ENCODE peak calls at places on chromosome 16, in five cellular contexts. Z, B, K, C and L are unnamed samples.

GRCh38 chr16:6483634-6484033 is 849.0 kb upstream of the RBFOX1 start:
- DNase-seq in Z (peak; percentile 86), B (no peak), K (no peak), C (no peak), L (peak; percentile 82)

GRCh38 chr16:2766430-2767139 is 10.5 kb downstream of the ELOB start:
- DNase-seq in Z (no peak), B (no peak), K (no peak), C (no peak), L (no peak)

GRCh38 chr16:8752706-8753105 is 44.7 kb downstream of the TMEM186 start:
- DNase-seq in Z (no peak), B (no peak), K (no peak), C (no peak), L (no peak)

GRCh38 chr16:14111713-14112538 is 40.8 kb downstream of the MRTFB start:
- DNase-seq in Z (no peak), B (no peak), K (peak; percentile 68), C (peak; percentile 79), L (no peak)

GRCh38 chr16:86016201-86016965 is 117.4 kb downstream of the IRF8 start:
- DNase-seq in Z (peak; percentile 82), B (peak; percentile 64), K (peak; percentile 37), C (peak; percentile 48), L (peak; percentile 72)

GRCh38 chr16:4746215-4746614 is 11.9 kb downstream of the DNAAF8 start:
- DNase-seq in Z (no peak), B (no peak), K (no peak), C (no peak), L (no peak)

GRCh38 chr16:74999208-74999682 is 421 bp downstream of the ZNRF1 start:
- DNase-seq in Z (peak; percentile 63), B (no peak), K (peak; percentile 46), C (peak; percentile 33), L (no peak)

GRCh38 chr16:26301516-26301915 is 609.8 kb downstream of the HS3ST4 start:
- DNase-seq in Z (no peak), B (no peak), K (no peak), C (no peak), L (no peak)

GRCh38 chr16:29835926-29836325 is 15.7 kb downstream of the MVP start:
- DNase-seq in Z (no peak), B (no peak), K (no peak), C (no peak), L (no peak)

GRCh38 chr16:56616608-56617211 is 8.3 kb downstream of the MT2A start:
- DNase-seq in Z (no peak), B (no peak), K (no peak), C (no peak), L (no peak)

GRCh38 chr16:19696312-19696711 is 21.7 kb downstream of the KNOP1 start:
- DNase-seq in Z (no peak), B (peak; percentile 82), K (peak; percentile 75), C (peak; percentile 93), L (no peak)

GRCh38 chr16:84117482-84117843 is 721 bp upstream of the MBTPS1 start:
- DNase-seq in Z (peak; percentile 74), B (peak; percentile 45), K (peak; percentile 21), C (no peak), L (peak; percentile 58)

GRCh38 chr16:86966781-86967180 is 350.4 kb downstream of the C16orf95 start:
- DNase-seq in Z (no peak), B (no peak), K (no peak), C (no peak), L (no peak)

GRCh38 chr16:74720579-74720978 is 19.9 kb upstream of the MLKL start:
- DNase-seq in Z (no peak), B (no peak), K (no peak), C (no peak), L (no peak)

GRCh38 chr16:10889880-10890279 is 12.9 kb downstream of the CIITA start:
- DNase-seq in Z (no peak), B (no peak), K (no peak), C (no peak), L (no peak)
- H3K4me1 ChIP-seq in Z (no peaks in the 10 kb centered on the region), B (no peaks in the 10 kb centered on the region), K (no peaks in the 10 kb centered on the region), C (no peaks in the 10 kb centered on the region), L (no peaks in the 10 kb centered on the region)

DNA sequence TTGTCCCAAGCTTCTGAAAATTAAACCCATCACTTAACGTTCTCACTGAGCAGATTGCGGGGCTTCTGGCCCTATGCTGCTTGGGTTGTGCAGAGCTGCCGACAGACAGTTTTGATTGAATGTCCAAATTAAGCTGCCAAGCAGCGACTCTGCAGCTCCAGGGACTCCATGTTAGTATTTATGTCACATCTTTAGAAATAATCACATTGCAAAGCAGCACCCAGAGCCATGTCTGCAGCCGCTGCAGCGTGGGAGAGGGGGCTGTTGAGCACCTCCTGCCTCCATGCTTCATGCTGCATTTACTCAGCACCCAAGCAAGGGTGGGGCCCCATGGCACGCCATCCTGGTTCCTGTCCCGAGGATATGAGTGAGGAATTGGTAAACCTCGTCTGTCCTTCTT is 178.1 kb upstream of the CACNG3 start:
- DNase-seq in Z (no peak), B (no peak), K (no peak), C (no peak), L (no peak)
- H3K27ac ChIP-seq in Z (peak overlapping the region; percentile 60), B (no peak overlapping the region), K (no peak overlapping the region), C (no peak overlapping the region), L (no peak overlapping the region)

GRCh38 chr16:88782454-88783390 is 2.3 kb downstream of the PIEZO1 start:
- DNase-seq in Z (no peak), B (no peak), K (no peak), C (no peak), L (no peak)
- H3K4me1 ChIP-seq in Z (peaks cover 11% of the 10 kb centered on the region), B (peaks cover 48% of the 10 kb centered on the region), K (peaks cover 41% of the 10 kb centered on the region), C (peaks cover 7% of the 10 kb centered on the region), L (peaks cover 10% of the 10 kb centered on the region)

GRCh38 chr16:30894540-30895368 is 877 bp upstream of the BCL7C start:
- DNase-seq in Z (no peak), B (no peak), K (no peak), C (no peak), L (no peak)
- H3K27ac ChIP-seq in Z (no peak overlapping the region), B (peak overlapping the region; percentile 79), K (peak overlapping the region; percentile 96), C (peak overlapping the region; percentile 81), L (no peak overlapping the region)

DNA sequence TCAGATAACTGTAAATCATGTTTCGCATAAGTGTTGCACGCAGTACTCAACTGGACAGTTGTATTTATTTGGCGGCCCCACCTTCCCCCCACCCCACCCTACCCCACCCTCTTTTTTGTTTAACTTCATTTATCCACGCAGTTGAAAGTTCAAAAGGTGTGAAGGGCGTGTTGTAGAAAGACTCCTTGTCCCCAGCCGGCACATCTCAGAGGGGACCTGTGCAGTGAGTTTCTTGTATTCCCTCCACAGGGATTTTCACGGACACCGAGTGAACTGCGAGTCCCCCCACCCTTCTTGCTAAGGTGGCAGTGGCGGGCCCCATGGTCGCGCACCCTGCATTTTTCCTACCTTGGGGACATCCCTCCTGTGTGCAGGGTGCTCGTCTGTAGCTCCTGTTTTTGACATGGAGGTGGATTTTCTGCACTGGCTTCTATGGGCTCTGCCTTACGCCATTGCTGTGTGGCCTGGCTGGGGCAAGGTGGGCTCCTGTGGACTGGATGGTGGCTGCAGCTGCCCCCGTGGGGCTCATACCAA is 36.2 kb downstream of the ADCY7 start:
- DNase-seq in Z (no peak), B (no peak), K (no peak), C (no peak), L (no peak)
- H3K4me1 ChIP-seq in Z (no peaks in the 10 kb centered on the region), B (peaks cover 24% of the 10 kb centered on the region), K (no peaks in the 10 kb centered on the region), C (peaks cover 7% of the 10 kb centered on the region), L (no peaks in the 10 kb centered on the region)

DNA sequence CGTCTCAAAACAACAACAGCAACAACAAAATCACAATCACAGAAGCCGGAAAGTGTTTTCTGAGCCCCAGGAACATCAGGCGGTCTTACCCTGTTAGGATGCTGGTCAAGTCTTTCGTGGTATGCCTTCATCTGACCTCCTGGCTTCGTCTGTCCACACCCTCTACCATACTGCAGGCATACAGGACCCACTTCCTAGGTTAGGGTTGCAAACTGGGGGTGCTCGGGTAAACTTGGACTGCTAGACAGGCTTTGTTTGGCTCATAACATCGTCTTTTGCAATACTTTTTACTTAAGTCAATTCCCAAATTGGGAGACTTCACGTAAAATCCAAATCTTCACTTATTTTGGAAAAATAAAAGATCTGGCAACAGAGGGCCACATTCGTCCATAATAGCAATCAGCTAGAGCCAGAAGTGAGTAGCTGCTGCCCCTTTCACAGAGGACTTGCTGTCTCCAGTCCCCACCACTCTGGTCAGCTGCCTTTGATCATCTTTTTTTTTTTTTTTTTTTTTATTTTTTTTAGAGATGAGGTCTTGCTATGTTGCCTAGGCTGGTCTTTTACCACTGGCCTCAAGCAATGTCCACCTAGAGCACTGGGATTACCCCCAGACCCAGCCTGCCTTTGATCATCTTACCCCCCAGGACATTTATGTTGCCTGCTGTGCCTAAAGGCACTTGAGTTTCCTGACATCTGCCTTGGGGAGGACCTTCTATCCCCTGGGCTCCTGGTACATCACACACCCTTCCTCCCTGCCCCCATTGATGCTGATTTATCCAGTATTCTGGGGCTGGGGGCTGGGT is 30.1 kb downstream of the CHD9 start:
- DNase-seq in Z (no peak), B (no peak), K (no peak), C (no peak), L (no peak)
- H3K27ac ChIP-seq in Z (no peak overlapping the region), B (peak overlapping the region; percentile 42), K (peak overlapping the region; percentile 63), C (no peak overlapping the region), L (no peak overlapping the region)

DNA sequence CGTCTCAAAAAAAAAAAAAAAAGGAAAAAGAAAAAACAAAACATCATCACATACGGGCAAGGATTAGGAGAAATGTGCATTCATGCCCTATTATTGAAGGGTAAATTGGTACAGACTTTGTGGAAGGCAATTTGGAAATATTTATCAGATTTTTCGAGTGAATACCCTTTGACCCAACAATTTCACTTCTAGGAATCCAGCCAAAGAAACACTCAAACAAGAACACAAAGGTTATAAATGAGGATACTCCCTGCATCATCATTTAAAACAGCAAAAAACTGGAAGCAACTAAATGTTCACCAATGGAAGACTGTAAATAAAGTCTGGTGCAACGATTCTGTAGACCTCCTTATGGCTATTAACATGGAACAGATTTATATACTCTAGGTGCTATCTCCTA is 12.9 kb downstream of the ZNF423 start:
- DNase-seq in Z (no peak), B (no peak), K (no peak), C (no peak), L (no peak)
- H3K4me1 ChIP-seq in Z (peaks cover 12% of the 10 kb centered on the region), B (no peaks in the 10 kb centered on the region), K (no peaks in the 10 kb centered on the region), C (no peaks in the 10 kb centered on the region), L (peaks cover 20% of the 10 kb centered on the region)

GRCh38 chr16:20875358-20875656 is 24.9 kb downstream of the DCUN1D3 start:
- DNase-seq in Z (no peak), B (no peak), K (no peak), C (no peak), L (no peak)

GRCh38 chr16:20883554-20884239 is 16.5 kb downstream of the DCUN1D3 start:
- DNase-seq in Z (no peak), B (no peak), K (no peak), C (no peak), L (no peak)

GRCh38 chr16:20878682-20879147 is 21.4 kb downstream of the DCUN1D3 start:
- DNase-seq in Z (no peak), B (no peak), K (no peak), C (no peak), L (no peak)

GRCh38 chr16:20880867-20881866 is 19.0 kb downstream of the DCUN1D3 start:
- DNase-seq in Z (no peak), B (no peak), K (no peak), C (no peak), L (no peak)

GRCh38 chr16:20879175-20880053 is 20.7 kb downstream of the DCUN1D3 start:
- DNase-seq in Z (no peak), B (peak; percentile 24), K (no peak), C (no peak), L (no peak)
- H3K27ac ChIP-seq in Z (no peak overlapping the region), B (peak overlapping the region; percentile 55), K (peak overlapping the region; percentile 79), C (no peak overlapping the region), L (no peak overlapping the region)